ENCODE peak calls at places on chromosomes 6 and 20, in seven cellular contexts. C, S, X, M, Q, G and V are unnamed samples. For H3K4me1, the result is how much of the 10 kb centered on the place peaks cover.

GRCh38 chr20:54539521-54540046 is 64.2 kb downstream of the DOK5 start:
- DNase-seq in C (no peak), S (no peak), X (no peak), M (no peak), Q (no peak), G (no peak), V (no peak)

GRCh38 chr6:161369339-161369738 is 95.5 kb upstream of the AGPAT4 start:
- DNase-seq in C (no peak), S (peak), X (no peak), M (no peak), Q (no peak), G (no peak), V (no peak)

GRCh38 chr6:107585815-107586435 is 96.0 kb downstream of the SOBP start:
- DNase-seq in C (no peak), S (no peak), X (no peak), M (no peak), Q (no peak), G (no peak), V (no peak)

GRCh38 chr20:39083781-39084180 is 121.6 kb downstream of the DHX35 start:
- DNase-seq in C (no peak), S (no peak), X (no peak), M (no peak), Q (no peak), G (no peak), V (no peak)

GRCh38 chr6:70520575-70520974 is 46.2 kb upstream of the SDHAF4 start:
- DNase-seq in C (no peak), S (no peak), X (no peak), M (no peak), Q (no peak), G (no peak), V (no peak)

GRCh38 chr6:41209547-41209951 is 8.6 kb upstream of the TREML2 start:
- DNase-seq in C (no peak), S (no peak), X (no peak), M (no peak), Q (no peak), G (no peak), V (no peak)

GRCh38 chr20:38883081-38883980 is 42.9 kb upstream of the FAM83D start:
- DNase-seq in C (peak), S (no peak), X (no peak), M (no peak), Q (no peak), G (no peak), V (no peak)

GRCh38 chr20:57711311-57711712 is 1.5 kb upstream of the PMEPA1 start:
- DNase-seq in C (no peak), S (no peak), X (no peak), M (no peak), Q (no peak), G (no peak), V (peak)

GRCh38 chr6:147035891-147036290 is 168.3 kb upstream of the STXBP5 start:
- DNase-seq in C (no peak), S (no peak), X (no peak), M (no peak), Q (no peak), G (no peak), V (no peak)

GRCh38 chr6:31400467-31401289 is 2.7 kb upstream of the MICA start:
- DNase-seq in C (peak), S (peak), X (no peak), M (peak), Q (peak), G (peak), V (peak)
- H3K4me1 ChIP-seq in C (under half), S (under half), X (half or more), M (under half), Q (half or more), G (half or more), V (under half)

DNA sequence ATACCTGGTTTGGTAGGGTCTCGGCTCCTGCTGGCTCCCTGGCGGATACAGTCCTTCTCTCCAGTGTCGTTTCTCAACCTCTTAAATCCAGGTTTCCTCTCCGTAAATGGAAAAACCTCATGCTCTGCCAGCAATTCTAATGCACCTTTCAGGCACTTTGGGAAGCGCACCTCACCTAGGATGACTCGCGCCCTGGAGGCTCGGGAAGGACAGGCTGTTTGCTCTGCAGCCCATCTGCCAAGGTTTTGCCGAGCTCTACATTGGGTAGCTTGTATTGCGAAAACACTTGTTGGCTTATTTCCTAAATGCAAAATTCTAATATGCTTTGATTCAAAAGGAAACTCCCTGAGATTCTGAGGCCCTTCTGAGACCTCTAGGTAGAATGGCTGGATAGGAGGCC is 102.6 kb upstream of the MLN start:
- DNase-seq in C (no peak), S (no peak), X (no peak), M (no peak), Q (no peak), G (no peak), V (no peak)
- TF ChIP-seq POLR2A in C (no peak), S (no peak), X (no peak), M (no peak), Q (no peak), G (no peak), V (no peak)

DNA sequence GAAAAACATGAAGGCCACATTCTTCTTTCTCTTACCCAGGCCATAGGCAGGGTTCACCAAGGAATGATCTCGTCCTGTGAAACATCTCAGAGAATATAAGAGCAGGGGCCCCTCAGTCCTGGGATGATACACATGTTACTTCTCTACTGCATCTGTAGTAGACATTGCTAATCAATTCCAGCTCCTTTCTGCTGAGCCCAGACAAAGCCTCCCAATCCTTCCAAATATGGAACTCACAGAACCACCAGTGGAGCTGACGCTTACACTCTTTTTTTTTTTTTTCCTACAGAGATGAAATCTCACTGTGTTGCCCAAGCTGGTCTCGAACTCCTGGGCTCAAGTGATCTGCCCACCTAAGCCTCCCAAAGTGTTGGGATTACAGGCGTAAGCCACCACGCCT is 9.1 kb downstream of the SNTA1 start:
- DNase-seq in C (no peak), S (no peak), X (no peak), M (no peak), Q (no peak), G (no peak), V (no peak)
- H3K27ac ChIP-seq in C (no peak), S (peak), X (peak), M (no peak), Q (peak), G (no peak), V (no peak)

GRCh38 chr20:41462372-41463161 is 95.9 kb upstream of the EMILIN3 start:
- DNase-seq in C (no peak), S (no peak), X (no peak), M (no peak), Q (no peak), G (no peak), V (no peak)
- H3K4me1 ChIP-seq in C (under half), S (under half), X (under half), M (under half), Q (under half), G (under half), V (under half)

GRCh38 chr6:13357551-13358075 is 29.3 kb upstream of the TBC1D7 start:
- DNase-seq in C (no peak), S (no peak), X (no peak), M (no peak), Q (no peak), G (no peak), V (no peak)
- TF ChIP-seq POLR2A in C (no peak), S (no peak), X (no peak), M (no peak), Q (no peak), G (no peak), V (no peak)

DNA sequence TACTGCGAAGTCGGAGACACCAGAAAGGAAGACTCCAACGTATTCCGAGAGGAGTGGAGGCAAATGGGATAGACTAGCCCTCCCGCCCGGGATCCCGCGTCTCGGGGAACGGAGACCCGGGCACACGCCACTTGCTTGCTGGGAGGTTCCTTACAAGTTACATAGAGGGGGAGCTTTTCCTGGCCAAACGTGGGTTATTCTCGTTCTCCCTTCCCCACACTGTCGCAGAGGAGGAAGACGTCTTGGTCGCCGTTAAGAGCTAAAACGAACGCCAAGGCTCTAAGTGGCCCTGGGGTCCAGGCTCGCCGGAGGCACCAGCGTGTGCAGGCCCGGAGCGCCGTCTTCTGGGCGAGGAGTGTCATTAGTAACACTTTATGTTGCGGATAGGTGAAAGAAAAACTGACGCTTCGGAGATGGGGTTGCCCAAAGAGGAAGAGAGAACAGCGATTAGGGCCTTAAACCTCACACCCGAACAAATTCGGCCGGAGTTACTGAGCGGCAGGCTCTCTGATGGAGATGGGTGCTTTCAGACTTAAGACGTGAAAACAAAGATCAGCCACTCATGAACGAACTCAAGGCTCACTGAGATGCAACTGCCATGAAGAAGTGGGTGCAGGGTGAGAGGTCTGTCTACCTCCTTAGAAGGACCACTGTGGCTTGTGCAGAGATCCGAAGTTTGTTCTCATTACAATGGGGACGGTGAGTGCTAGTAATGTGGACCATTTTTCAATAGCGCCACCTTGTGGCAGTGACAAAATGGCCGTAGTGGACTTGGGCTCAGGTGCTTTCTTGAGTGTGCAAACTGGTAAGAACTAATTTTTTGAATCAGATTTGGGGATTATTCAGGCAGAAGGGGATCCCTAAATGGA is 11.7 kb upstream of the ZNF311 start:
- DNase-seq in C (peak), S (peak), X (no peak), M (peak), Q (peak), G (peak), V (peak)
- H3K27ac ChIP-seq in C (no peak), S (peak), X (peak), M (no peak), Q (no peak), G (no peak), V (peak)

GRCh38 chr6:11208267-11208666 is 24.2 kb downstream of the NEDD9 start:
- DNase-seq in C (no peak), S (no peak), X (no peak), M (no peak), Q (no peak), G (no peak), V (no peak)
- H3K4me1 ChIP-seq in C (under half), S (under half), X (half or more), M (under half), Q (half or more), G (under half), V (half or more)

DNA sequence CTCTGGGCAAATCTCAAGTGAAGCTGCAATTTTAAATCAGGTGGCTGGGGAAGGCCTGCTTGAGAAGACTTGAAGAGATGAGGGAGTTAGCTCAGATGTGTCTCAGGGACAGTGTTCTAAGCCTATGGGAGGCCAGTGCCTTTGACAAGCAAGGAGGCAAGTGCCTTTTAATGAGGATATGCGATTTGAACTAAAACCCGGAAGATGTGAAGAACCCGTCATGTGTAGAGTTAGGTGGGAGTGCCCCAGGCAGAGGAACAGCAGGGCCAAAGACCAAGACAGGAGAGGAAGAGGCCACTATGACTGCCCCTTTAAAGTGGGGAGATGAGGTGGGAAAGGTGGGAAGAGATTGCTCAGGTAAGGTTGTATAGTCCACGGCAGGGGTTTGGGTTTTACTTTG is 71.9 kb downstream of the SLX4IP start:
- DNase-seq in C (no peak), S (no peak), X (no peak), M (no peak), Q (no peak), G (no peak), V (no peak)
- TF ChIP-seq POLR2A in C (no peak), S (no peak), X (no peak), M (no peak), Q (no peak), G (no peak), V (no peak)